ENCODE peak calls at places on chromosomes 11 and 22, in eight cellular contexts. One of them, this sample, is unnamed.

GRCh38 chr11:57536947-57537654 is at the start of gene SMTNL1:
- DNase-seq in astrocyte of the spinal cord: no peak
- DNase-seq in AG04450: no peak
- DNase-seq in left lung: no peak
- DNase-seq in left ventricle myocardium inferior: no peak
- DNase-seq in A549: no peak
- DNase-seq in prostate gland: no peak
- DNase-seq in IMR-90: no peak
- DNase-seq in this sample: no peak

GRCh38 chr11:12403995-12404345 is 26.6 kb downstream of the PARVA start:
- DNase-seq in astrocyte of the spinal cord: no peak
- DNase-seq in AG04450: no peak
- DNase-seq in left lung: no peak
- DNase-seq in left ventricle myocardium inferior: no peak
- DNase-seq in A549: no peak
- DNase-seq in prostate gland: no peak
- DNase-seq in IMR-90: no peak
- DNase-seq in this sample: no peak

GRCh38 chr11:26480041-26480440 is 92.0 kb downstream of the MUC15 start:
- DNase-seq in astrocyte of the spinal cord: no peak
- DNase-seq in AG04450: no peak
- DNase-seq in left lung: no peak
- DNase-seq in left ventricle myocardium inferior: no peak
- DNase-seq in A549: no peak
- DNase-seq in prostate gland: no peak
- DNase-seq in IMR-90: no peak
- DNase-seq in this sample: no peak

GRCh38 chr11:290621-291231 is 1.8 kb downstream of the PGGHG start:
- DNase-seq in astrocyte of the spinal cord: no peak
- DNase-seq in AG04450: no peak
- DNase-seq in left lung: peak
- DNase-seq in left ventricle myocardium inferior: peak
- DNase-seq in A549: no peak
- DNase-seq in prostate gland: no peak
- DNase-seq in IMR-90: no peak
- DNase-seq in this sample: no peak

GRCh38 chr22:29306830-29307657 is 594 bp downstream of the GAS2L1 start:
- DNase-seq in astrocyte of the spinal cord: peak
- DNase-seq in AG04450: no peak
- DNase-seq in left lung: peak
- DNase-seq in left ventricle myocardium inferior: peak
- DNase-seq in A549: peak
- DNase-seq in prostate gland: peak
- DNase-seq in IMR-90: peak
- DNase-seq in this sample: no peak

GRCh38 chr22:37817705-37818311 is 5.4 kb upstream of the GALR3 start:
- DNase-seq in astrocyte of the spinal cord: peak
- DNase-seq in AG04450: no peak
- DNase-seq in left lung: peak
- DNase-seq in left ventricle myocardium inferior: peak
- DNase-seq in A549: peak
- DNase-seq in prostate gland: peak
- DNase-seq in IMR-90: peak
- DNase-seq in this sample: no peak

GRCh38 chr11:132075447-132075846 is 705.0 kb downstream of the NTM start:
- DNase-seq in astrocyte of the spinal cord: no peak
- DNase-seq in AG04450: no peak
- DNase-seq in left lung: no peak
- DNase-seq in left ventricle myocardium inferior: no peak
- DNase-seq in A549: no peak
- DNase-seq in prostate gland: no peak
- DNase-seq in IMR-90: no peak
- DNase-seq in this sample: no peak

GRCh38 chr11:15770798-15771414 is 585.4 kb downstream of the SOX6 start:
- DNase-seq in astrocyte of the spinal cord: peak
- DNase-seq in AG04450: peak
- DNase-seq in left lung: no peak
- DNase-seq in left ventricle myocardium inferior: peak
- DNase-seq in A549: peak
- DNase-seq in prostate gland: no peak
- DNase-seq in IMR-90: peak
- DNase-seq in this sample: no peak

GRCh38 chr22:28030442-28030841 is 111.4 kb upstream of the PITPNB start:
- DNase-seq in astrocyte of the spinal cord: no peak
- DNase-seq in AG04450: no peak
- DNase-seq in left lung: no peak
- DNase-seq in left ventricle myocardium inferior: no peak
- DNase-seq in A549: no peak
- DNase-seq in prostate gland: no peak
- DNase-seq in IMR-90: peak
- DNase-seq in this sample: no peak

GRCh38 chr11:128519353-128519752 is 68.0 kb downstream of the ETS1 start:
- DNase-seq in astrocyte of the spinal cord: no peak
- DNase-seq in AG04450: no peak
- DNase-seq in left lung: no peak
- DNase-seq in left ventricle myocardium inferior: no peak
- DNase-seq in A549: no peak
- DNase-seq in prostate gland: no peak
- DNase-seq in IMR-90: no peak
- DNase-seq in this sample: no peak

GRCh38 chr11:64745219-64745522 is 1.2 kb upstream of the RASGRP2 start:
- DNase-seq in astrocyte of the spinal cord: no peak
- DNase-seq in AG04450: no peak
- DNase-seq in left lung: peak
- DNase-seq in left ventricle myocardium inferior: peak
- DNase-seq in A549: no peak
- DNase-seq in prostate gland: no peak
- DNase-seq in IMR-90: no peak
- DNase-seq in this sample: no peak

GRCh38 chr11:64744544-64745218 is 739 bp upstream of the RASGRP2 start:
- DNase-seq in astrocyte of the spinal cord: no peak
- DNase-seq in AG04450: no peak
- DNase-seq in left lung: peak
- DNase-seq in left ventricle myocardium inferior: no peak
- DNase-seq in A549: no peak
- DNase-seq in prostate gland: no peak
- DNase-seq in IMR-90: no peak
- DNase-seq in this sample: no peak

GRCh38 chr11:64745523-64746328 is 1.8 kb upstream of the RASGRP2 start:
- DNase-seq in astrocyte of the spinal cord: peak
- DNase-seq in AG04450: no peak
- DNase-seq in left lung: peak
- DNase-seq in left ventricle myocardium inferior: peak
- DNase-seq in A549: peak
- DNase-seq in prostate gland: peak
- DNase-seq in IMR-90: peak
- DNase-seq in this sample: no peak

GRCh38 chr11:64747961-64748715 is 4.2 kb upstream of the RASGRP2 start:
- DNase-seq in astrocyte of the spinal cord: no peak
- DNase-seq in AG04450: peak
- DNase-seq in left lung: no peak
- DNase-seq in left ventricle myocardium inferior: peak
- DNase-seq in A549: no peak
- DNase-seq in prostate gland: no peak
- DNase-seq in IMR-90: peak
- DNase-seq in this sample: no peak

GRCh38 chr11:64746486-64746885 is 2.5 kb upstream of the RASGRP2 start:
- DNase-seq in astrocyte of the spinal cord: no peak
- DNase-seq in AG04450: no peak
- DNase-seq in left lung: no peak
- DNase-seq in left ventricle myocardium inferior: no peak
- DNase-seq in A549: no peak
- DNase-seq in prostate gland: no peak
- DNase-seq in IMR-90: no peak
- DNase-seq in this sample: no peak
- H3K4me3 ChIP-seq in astrocyte of the spinal cord: no peak
- H3K4me3 ChIP-seq in AG04450: no peak
- H3K4me3 ChIP-seq in left lung: no peak
- H3K4me3 ChIP-seq in left ventricle myocardium inferior: peak
- H3K4me3 ChIP-seq in A549: no peak
- H3K4me3 ChIP-seq in prostate gland: no peak
- H3K4me3 ChIP-seq in IMR-90: no peak
- H3K4me3 ChIP-seq in this sample: no peak

DNA sequence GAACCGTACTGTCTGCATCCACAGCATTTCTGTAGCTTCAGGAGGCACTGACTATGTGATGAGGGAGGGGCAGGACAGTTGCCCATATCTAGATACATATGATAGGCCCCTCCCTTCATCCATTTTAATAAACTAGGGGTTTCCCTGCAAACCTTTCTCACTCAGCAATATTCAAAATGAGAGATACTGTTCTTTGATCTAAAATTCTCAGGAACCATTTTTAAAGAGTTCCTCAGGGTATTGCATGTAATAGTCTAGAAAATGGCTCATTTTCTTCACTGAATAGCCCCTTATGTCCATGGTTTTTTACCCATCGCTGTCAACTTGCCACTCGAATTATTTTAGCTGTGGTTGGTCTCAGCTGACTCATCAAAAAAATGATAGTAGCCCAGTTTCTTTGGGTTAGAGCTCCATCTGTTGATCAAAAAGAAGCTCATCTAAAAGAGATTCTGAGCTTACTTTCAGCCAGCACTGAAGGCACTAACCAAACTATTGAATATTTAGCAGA is 37.0 kb upstream of the DNAJB7 start:
- DNase-seq in astrocyte of the spinal cord: peak
- DNase-seq in AG04450: peak
- DNase-seq in left lung: no peak
- DNase-seq in left ventricle myocardium inferior: no peak
- DNase-seq in A549: peak
- DNase-seq in prostate gland: no peak
- DNase-seq in IMR-90: peak
- DNase-seq in this sample: peak
- TF ChIP-seq CTCF in astrocyte of the spinal cord: peak
- TF ChIP-seq CTCF in AG04450: peak
- TF ChIP-seq CTCF in left lung: peak
- TF ChIP-seq CTCF in left ventricle myocardium inferior: peak
- TF ChIP-seq CTCF in A549: peak
- TF ChIP-seq CTCF in prostate gland: no peak
- TF ChIP-seq CTCF in IMR-90: peak
- TF ChIP-seq CTCF in this sample: peak

DNA sequence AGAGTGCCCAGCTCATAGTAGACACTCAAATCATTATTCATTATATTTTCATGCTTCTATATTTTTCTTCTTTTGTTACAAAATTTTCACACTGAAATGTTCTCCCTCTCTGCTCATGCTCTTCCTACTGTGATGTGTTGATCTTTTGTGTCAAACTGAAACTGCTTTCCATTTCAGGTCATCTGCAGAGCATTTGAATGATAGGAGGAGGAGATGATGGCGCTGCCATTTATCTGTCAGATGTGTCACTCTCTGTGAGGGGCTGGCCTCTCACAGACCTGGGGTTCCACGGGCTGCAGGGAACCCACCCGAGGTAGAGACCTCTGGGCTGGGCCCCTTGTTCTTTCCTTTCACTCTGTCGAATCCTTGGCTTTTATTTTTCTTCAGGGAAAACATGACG is 41.1 kb downstream of the OR10A6 start:
- DNase-seq in astrocyte of the spinal cord: no peak
- DNase-seq in AG04450: no peak
- DNase-seq in left lung: no peak
- DNase-seq in left ventricle myocardium inferior: no peak
- DNase-seq in A549: no peak
- DNase-seq in prostate gland: no peak
- DNase-seq in IMR-90: no peak
- DNase-seq in this sample: no peak
- H3K4me3 ChIP-seq in astrocyte of the spinal cord: no peak
- H3K4me3 ChIP-seq in AG04450: no peak
- H3K4me3 ChIP-seq in left lung: no peak
- H3K4me3 ChIP-seq in left ventricle myocardium inferior: no peak
- H3K4me3 ChIP-seq in A549: no peak
- H3K4me3 ChIP-seq in prostate gland: no peak
- H3K4me3 ChIP-seq in IMR-90: no peak
- H3K4me3 ChIP-seq in this sample: no peak

GRCh38 chr11:46521947-46522681 is 71.7 kb downstream of the AMBRA1 start:
- DNase-seq in astrocyte of the spinal cord: peak
- DNase-seq in AG04450: no peak
- DNase-seq in left lung: no peak
- DNase-seq in left ventricle myocardium inferior: no peak
- DNase-seq in A549: peak
- DNase-seq in prostate gland: no peak
- DNase-seq in IMR-90: peak
- DNase-seq in this sample: no peak
- TF ChIP-seq CTCF in astrocyte of the spinal cord: peak
- TF ChIP-seq CTCF in AG04450: peak
- TF ChIP-seq CTCF in left lung: no peak
- TF ChIP-seq CTCF in left ventricle myocardium inferior: peak
- TF ChIP-seq CTCF in A549: no peak
- TF ChIP-seq CTCF in prostate gland: no peak
- TF ChIP-seq CTCF in IMR-90: peak
- TF ChIP-seq CTCF in this sample: peak